ENCODE peak calls at places on chromosomes 2 and 18, in eight cellular contexts. K, L, Y, M, R, N, I and C are unnamed samples.

GRCh38 chr2:23940976-23941605 is 828 bp downstream of the UBXN2A start:
- DNase-seq in K (peak; percentile 12), L (no peak), Y (no peak), M (no peak), R (peak; percentile 24), N (no peak), I (no peak), C (peak; percentile 39)

GRCh38 chr18:11324510-11324909 is 175.1 kb upstream of the PIEZO2 start:
- DNase-seq in K (no peak), L (no peak), Y (no peak), M (no peak), R (no peak), N (no peak), I (no peak), C (peak; percentile 23)

GRCh38 chr18:59699750-59700534 is 2.7 kb upstream of the CCBE1 start:
- DNase-seq in K (no peak), L (no peak), Y (no peak), M (no peak), R (no peak), N (no peak), I (no peak), C (no peak)

GRCh38 chr2:184779777-184780176 is 181.4 kb downstream of the ZNF804A start:
- DNase-seq in K (no peak), L (no peak), Y (no peak), M (no peak), R (no peak), N (no peak), I (no peak), C (no peak)

GRCh38 chr18:23143059-23143831 is 8.0 kb downstream of the CABLES1 start:
- DNase-seq in K (peak; percentile 23), L (no peak), Y (no peak), M (no peak), R (peak; percentile 70), N (peak; percentile 79), I (peak; percentile 47), C (no peak)

GRCh38 chr18:77088977-77089795 is 43.4 kb downstream of the MBP start:
- DNase-seq in K (no peak), L (no peak), Y (no peak), M (no peak), R (no peak), N (peak; percentile 54), I (peak; percentile 30), C (no peak)

GRCh38 chr2:144372484-144373195 is 147.3 kb downstream of the ZEB2 start:
- DNase-seq in K (no peak), L (no peak), Y (no peak), M (no peak), R (peak; percentile 44), N (peak; percentile 86), I (peak; percentile 30), C (peak; percentile 44)

GRCh38 chr2:181183878-181184553 is 203.6 kb downstream of the UBE2E3 start:
- DNase-seq in K (no peak), L (no peak), Y (no peak), M (no peak), R (peak; percentile 57), N (no peak), I (no peak), C (peak; percentile 29)

GRCh38 chr2:80461505-80462197 is 157.1 kb upstream of the LRRTM1 start:
- DNase-seq in K (no peak), L (no peak), Y (no peak), M (no peak), R (no peak), N (no peak), I (no peak), C (peak; percentile 1)

GRCh38 chr18:24695168-24695567 is 234.7 kb downstream of the HRH4 start:
- DNase-seq in K (no peak), L (no peak), Y (no peak), M (no peak), R (no peak), N (no peak), I (no peak), C (no peak)

GRCh38 chr18:7737483-7737882 is 170.4 kb downstream of the PTPRM start:
- DNase-seq in K (no peak), L (no peak), Y (no peak), M (no peak), R (no peak), N (no peak), I (no peak), C (no peak)

GRCh38 chr2:34178482-34178881 is 579.4 kb upstream of the FAM98A start:
- DNase-seq in K (no peak), L (no peak), Y (no peak), M (no peak), R (no peak), N (no peak), I (no peak), C (no peak)

GRCh38 chr2:12534646-12535263 is 182.0 kb upstream of the TRIB2 start:
- DNase-seq in K (peak; percentile 79), L (no peak), Y (no peak), M (no peak), R (no peak), N (no peak), I (no peak), C (peak; percentile 97)

GRCh38 chr2:10452334-10452733 is 4.2 kb upstream of the ODC1 start:
- DNase-seq in K (peak; percentile 83), L (no peak), Y (no peak), M (no peak), R (no peak), N (peak; percentile 45), I (no peak), C (peak; percentile 88)

GRCh38 chr2:117985092-117985491 is 28.8 kb downstream of the CCDC93 start:
- DNase-seq in K (no peak), L (no peak), Y (peak; percentile 26), M (no peak), R (no peak), N (no peak), I (no peak), C (no peak)

GRCh38 chr2:86280191-86280667 is 57.2 kb downstream of the REEP1 start:
- DNase-seq in K (no peak), L (no peak), Y (no peak), M (no peak), R (no peak), N (peak; percentile 56), I (no peak), C (peak; percentile 44)

GRCh38 chr2:195533771-195534642 is 123.0 kb upstream of the SLC39A10 start:
- DNase-seq in K (peak; percentile 69), L (peak; percentile 10), Y (no peak), M (peak; percentile 38), R (peak; percentile 41), N (peak; percentile 94), I (peak; percentile 59), C (peak; percentile 95)

GRCh38 chr2:137009953-137010352 is 244.6 kb downstream of the THSD7B start:
- DNase-seq in K (no peak), L (no peak), Y (no peak), M (no peak), R (no peak), N (no peak), I (no peak), C (no peak)

GRCh38 chr2:26559556-26559955 is 81.6 kb downstream of the CIB4 start:
- DNase-seq in K (no peak), L (no peak), Y (peak; percentile 8), M (no peak), R (no peak), N (peak; percentile 61), I (no peak), C (no peak)

GRCh38 chr2:191899442-191899841 is 52.6 kb upstream of the CAVIN2 start:
- DNase-seq in K (peak; percentile 53), L (no peak), Y (no peak), M (no peak), R (no peak), N (no peak), I (no peak), C (peak; percentile 98)

GRCh38 chr2:164655750-164656149 is 34.5 kb upstream of the GRB14 start:
- DNase-seq in K (no peak), L (no peak), Y (no peak), M (no peak), R (no peak), N (no peak), I (no peak), C (peak; percentile 34)

GRCh38 chr18:66916834-66917233 is 312.9 kb upstream of the CDH19 start:
- DNase-seq in K (no peak), L (no peak), Y (no peak), M (no peak), R (no peak), N (no peak), I (no peak), C (no peak)

GRCh38 chr2:125070726-125071505 is 1045.8 kb downstream of the CNTNAP5 start:
- DNase-seq in K (no peak), L (no peak), Y (no peak), M (no peak), R (no peak), N (peak; percentile 30), I (no peak), C (no peak)

GRCh38 chr2:209473930-209474419 is 50.1 kb downstream of the MAP2 start:
- DNase-seq in K (peak; percentile 48), L (no peak), Y (no peak), M (no peak), R (no peak), N (no peak), I (no peak), C (peak; percentile 98)

GRCh38 chr18:48278081-48278480 is 131.1 kb downstream of the ZBTB7C start:
- DNase-seq in K (no peak), L (no peak), Y (no peak), M (no peak), R (no peak), N (no peak), I (no peak), C (no peak)

GRCh38 chr2:84970266-84970955 is 550 bp upstream of the KCMF1 start:
- DNase-seq in K (no peak), L (peak; percentile 35), Y (peak; percentile 76), M (peak; percentile 43), R (no peak), N (peak; percentile 93), I (peak; percentile 78), C (no peak)

GRCh38 chr2:86800856-86801567 is 10.3 kb upstream of the CD8A start:
- DNase-seq in K (no peak), L (no peak), Y (no peak), M (no peak), R (no peak), N (no peak), I (no peak), C (no peak)

GRCh38 chr2:6392966-6393365 is 472.7 kb downstream of the CMPK2 start:
- DNase-seq in K (no peak), L (no peak), Y (no peak), M (no peak), R (no peak), N (no peak), I (no peak), C (no peak)